ENCODE peak calls at places on chromosomes 5 and 9, in four cellular contexts. T is activated CD4-positive, CD25-positive, alpha-beta regulatory T cell treated with anti-CD3 and anti-CD28 coated beads, Interleukin-2, amount 50 U/mL, for 72 hours; E is activated naive CD8-positive, alpha-beta T cell treated with anti-CD3 and anti-CD28 coated beads, Interleukin-2, amount 50 U/mL, for 24 hours; Z is posterior vena cava. P is an unnamed sample.

GRCh38 chr5:74206571-74207550 is 433.7 kb downstream of the ENC1 start:
- DNase-seq in E (no peak), Z (peak; percentile 93), T (no peak), P (peak; percentile 38)

GRCh38 chr5:3891118-3891517 is 295.5 kb downstream of the IRX1 start:
- DNase-seq in Z (no peak), E (no peak), T (no peak), P (no peak)

GRCh38 chr5:113250341-113250953 is 184.3 kb downstream of the TSSK1B start:
- DNase-seq in E (no peak), Z (peak; percentile 79), T (no peak), P (no peak)

GRCh38 chr5:95808686-95809413 is 13.7 kb downstream of the GLRX start:
- DNase-seq in E (peak; percentile 71), T (peak; percentile 45), Z (peak; percentile 94), P (no peak)

GRCh38 chr9:38713426-38713825 is 6.5 kb downstream of the FAM240B start:
- DNase-seq in E (no peak), Z (no peak), T (no peak), P (no peak)

GRCh38 chr9:35598863-35599590 is 6.0 kb upstream of the TESK1 start:
- DNase-seq in T (no peak), Z (no peak), E (no peak), P (peak; percentile 88)

GRCh38 chr5:8845316-8845715 is 700.6 kb downstream of the SEMA5A start:
- DNase-seq in Z (no peak), E (no peak), T (no peak), P (no peak)

GRCh38 chr9:5085993-5086392 is 99.4 kb downstream of the INSL6 start:
- DNase-seq in T (no peak), E (no peak), Z (no peak), P (no peak)

GRCh38 chr5:14187660-14188059 is 44.5 kb downstream of the TRIO start:
- DNase-seq in Z (no peak), T (no peak), E (no peak), P (no peak)

GRCh38 chr9:133274236-133275104 is 531 bp downstream of the ABO start:
- DNase-seq in E (no peak), T (no peak), Z (no peak), P (no peak)

GRCh38 chr5:7436521-7436920 is 40.6 kb downstream of the ADCY2 start:
- DNase-seq in E (no peak), T (no peak), Z (no peak), P (peak; percentile 52)

GRCh38 chr5:145520335-145520734 is 314.8 kb downstream of the PRELID2 start:
- DNase-seq in Z (no peak), T (no peak), E (no peak), P (no peak)

GRCh38 chr5:172768573-172769323 is 2.2 kb downstream of the DUSP1 start:
- DNase-seq in T (no peak), E (no peak), Z (peak; percentile 91), P (peak; percentile 60)

GRCh38 chr5:56561-57290 is 35.2 kb upstream of the PLEKHG4B start:
- DNase-seq in E (no peak), Z (peak; percentile 76), T (no peak), P (peak; percentile 53)

GRCh38 chr9:35051069-35051967 is 21.1 kb downstream of the VCP start:
- DNase-seq in T (no peak), E (peak; percentile 67), Z (no peak), P (peak; percentile 62)

GRCh38 chr5:157549283-157549629 is 26.3 kb downstream of the ADAM19 start:
- DNase-seq in Z (no peak), E (no peak), T (no peak), P (no peak)

GRCh38 chr5:120151181-120151580 is 312.9 kb upstream of the PRR16 start:
- DNase-seq in T (no peak), E (no peak), Z (no peak), P (peak; percentile 22)

GRCh38 chr5:33205727-33206410 is 234.9 kb upstream of the TARS1 start:
- DNase-seq in Z (no peak), T (no peak), E (no peak), P (no peak)

GRCh38 chr5:11658341-11658740 is 245.9 kb downstream of the CTNND2 start:
- DNase-seq in E (no peak), Z (no peak), T (no peak), P (no peak)

GRCh38 chr9:108704156-108704852 is 151.5 kb downstream of the ACTL7B start:
- DNase-seq in T (no peak), Z (no peak), E (no peak), P (no peak)

GRCh38 chr5:2068515-2068914 is 185.8 kb upstream of the IRX4 start:
- DNase-seq in Z (no peak), T (no peak), E (no peak), P (no peak)

GRCh38 chr5:151002250-151002649 is 18.1 kb upstream of the GPX3 start:
- DNase-seq in T (no peak), Z (no peak), E (no peak), P (peak; percentile 56)

P was measured in DMS53.